ENCODE peak calls at places on chromosomes 16 and 17, in six cellular contexts. One of them, this sample, is unnamed.

GRCh38 chr17:62870581-62870964 is 62.5 kb upstream of the MARCHF10 start:
- DNase-seq in GOT3: no peak
- DNase-seq in hepatocyte: no peak
- DNase-seq in hypothalamus: no peak
- DNase-seq in posterior vena cava: no peak
- DNase-seq in activated gamma-delta T cell treated with anti-CD3 and anti-CD28 coated beads, Interleukin-2, amount 50 U/mL, for 16 hours: no peak
- DNase-seq in this sample: no peak

GRCh38 chr17:15351925-15352324 is 10.5 kb upstream of the TEKT3 start:
- DNase-seq in activated gamma-delta T cell treated with anti-CD3 and anti-CD28 coated beads, Interleukin-2, amount 50 U/mL, for 16 hours: no peak
- DNase-seq in hypothalamus: no peak
- DNase-seq in hepatocyte: peak
- DNase-seq in GOT3: no peak
- DNase-seq in posterior vena cava: no peak
- DNase-seq in this sample: peak

GRCh38 chr16:9112166-9112843 is 20.9 kb downstream of the HAPSTR1 start:
- DNase-seq in hypothalamus: no peak
- DNase-seq in posterior vena cava: no peak
- DNase-seq in activated gamma-delta T cell treated with anti-CD3 and anti-CD28 coated beads, Interleukin-2, amount 50 U/mL, for 16 hours: no peak
- DNase-seq in GOT3: no peak
- DNase-seq in hepatocyte: no peak
- DNase-seq in this sample: peak

GRCh38 chr17:34980353-34980680 is at the start of gene LIG3:
- DNase-seq in hypothalamus: peak
- DNase-seq in GOT3: peak
- DNase-seq in hepatocyte: peak
- DNase-seq in activated gamma-delta T cell treated with anti-CD3 and anti-CD28 coated beads, Interleukin-2, amount 50 U/mL, for 16 hours: peak
- DNase-seq in posterior vena cava: peak
- DNase-seq in this sample: peak

GRCh38 chr16:51286272-51286671 is 135.2 kb upstream of the SALL1 start:
- DNase-seq in posterior vena cava: no peak
- DNase-seq in GOT3: no peak
- DNase-seq in activated gamma-delta T cell treated with anti-CD3 and anti-CD28 coated beads, Interleukin-2, amount 50 U/mL, for 16 hours: no peak
- DNase-seq in hepatocyte: no peak
- DNase-seq in hypothalamus: no peak
- DNase-seq in this sample: no peak

GRCh38 chr17:3558603-3559269 is 1.1 kb upstream of the TRPV3 start:
- DNase-seq in posterior vena cava: peak
- DNase-seq in hepatocyte: no peak
- DNase-seq in hypothalamus: no peak
- DNase-seq in GOT3: no peak
- DNase-seq in activated gamma-delta T cell treated with anti-CD3 and anti-CD28 coated beads, Interleukin-2, amount 50 U/mL, for 16 hours: no peak
- DNase-seq in this sample: peak

GRCh38 chr16:88303890-88304819 is 78.6 kb upstream of the ZNF469 start:
- DNase-seq in posterior vena cava: peak
- DNase-seq in activated gamma-delta T cell treated with anti-CD3 and anti-CD28 coated beads, Interleukin-2, amount 50 U/mL, for 16 hours: no peak
- DNase-seq in GOT3: peak
- DNase-seq in hypothalamus: no peak
- DNase-seq in hepatocyte: peak
- DNase-seq in this sample: no peak

GRCh38 chr17:38509008-38509771 is 80.9 kb downstream of the ARHGAP23 start:
- DNase-seq in hypothalamus: peak
- DNase-seq in GOT3: no peak
- DNase-seq in hepatocyte: peak
- DNase-seq in activated gamma-delta T cell treated with anti-CD3 and anti-CD28 coated beads, Interleukin-2, amount 50 U/mL, for 16 hours: peak
- DNase-seq in posterior vena cava: peak
- DNase-seq in this sample: peak

GRCh38 chr17:42329025-42329976 is 41.0 kb downstream of the STAT5A start:
- DNase-seq in activated gamma-delta T cell treated with anti-CD3 and anti-CD28 coated beads, Interleukin-2, amount 50 U/mL, for 16 hours: no peak
- DNase-seq in hepatocyte: no peak
- DNase-seq in posterior vena cava: no peak
- DNase-seq in hypothalamus: no peak
- DNase-seq in GOT3: no peak
- DNase-seq in this sample: peak

GRCh38 chr16:76943936-76944335 is 247.1 kb upstream of the MON1B start:
- DNase-seq in activated gamma-delta T cell treated with anti-CD3 and anti-CD28 coated beads, Interleukin-2, amount 50 U/mL, for 16 hours: no peak
- DNase-seq in GOT3: no peak
- DNase-seq in posterior vena cava: no peak
- DNase-seq in hypothalamus: no peak
- DNase-seq in hepatocyte: no peak
- DNase-seq in this sample: no peak

GRCh38 chr16:83935858-83936255 is 17.2 kb upstream of the OSGIN1 start:
- DNase-seq in posterior vena cava: no peak
- DNase-seq in hepatocyte: no peak
- DNase-seq in hypothalamus: no peak
- DNase-seq in activated gamma-delta T cell treated with anti-CD3 and anti-CD28 coated beads, Interleukin-2, amount 50 U/mL, for 16 hours: no peak
- DNase-seq in GOT3: no peak
- DNase-seq in this sample: no peak

GRCh38 chr17:75345514-75346167 is 56.4 kb upstream of the SLC25A19 start:
- DNase-seq in GOT3: no peak
- DNase-seq in hypothalamus: no peak
- DNase-seq in hepatocyte: no peak
- DNase-seq in posterior vena cava: no peak
- DNase-seq in activated gamma-delta T cell treated with anti-CD3 and anti-CD28 coated beads, Interleukin-2, amount 50 U/mL, for 16 hours: peak
- DNase-seq in this sample: no peak

GRCh38 chr17:75394332-75394918 is 11.1 kb downstream of the GRB2 start:
- DNase-seq in hypothalamus: no peak
- DNase-seq in activated gamma-delta T cell treated with anti-CD3 and anti-CD28 coated beads, Interleukin-2, amount 50 U/mL, for 16 hours: no peak
- DNase-seq in hepatocyte: peak
- DNase-seq in posterior vena cava: no peak
- DNase-seq in GOT3: no peak
- DNase-seq in this sample: peak

GRCh38 chr16:49115956-49116355 is 165.7 kb downstream of the CBLN1 start:
- DNase-seq in GOT3: no peak
- DNase-seq in activated gamma-delta T cell treated with anti-CD3 and anti-CD28 coated beads, Interleukin-2, amount 50 U/mL, for 16 hours: no peak
- DNase-seq in hypothalamus: no peak
- DNase-seq in posterior vena cava: no peak
- DNase-seq in hepatocyte: no peak
- DNase-seq in this sample: no peak

GRCh38 chr17:21275579-21276339 is 8.8 kb upstream of the MAP2K3 start:
- DNase-seq in GOT3: peak
- DNase-seq in hypothalamus: peak
- DNase-seq in posterior vena cava: peak
- DNase-seq in activated gamma-delta T cell treated with anti-CD3 and anti-CD28 coated beads, Interleukin-2, amount 50 U/mL, for 16 hours: peak
- DNase-seq in hepatocyte: peak
- DNase-seq in this sample: peak

GRCh38 chr17:78736526-78737079 is 45.5 kb downstream of the CYTH1 start:
- DNase-seq in hypothalamus: no peak
- DNase-seq in activated gamma-delta T cell treated with anti-CD3 and anti-CD28 coated beads, Interleukin-2, amount 50 U/mL, for 16 hours: peak
- DNase-seq in hepatocyte: peak
- DNase-seq in GOT3: no peak
- DNase-seq in posterior vena cava: peak
- DNase-seq in this sample: peak

GRCh38 chr17:16328997-16329396 is 24.3 kb downstream of the CENPV start:
- DNase-seq in GOT3: no peak
- DNase-seq in hepatocyte: no peak
- DNase-seq in posterior vena cava: peak
- DNase-seq in hypothalamus: no peak
- DNase-seq in activated gamma-delta T cell treated with anti-CD3 and anti-CD28 coated beads, Interleukin-2, amount 50 U/mL, for 16 hours: no peak
- DNase-seq in this sample: peak

GRCh38 chr16:86662195-86662594 is 83.8 kb downstream of the FOXL1 start:
- DNase-seq in hypothalamus: no peak
- DNase-seq in GOT3: no peak
- DNase-seq in activated gamma-delta T cell treated with anti-CD3 and anti-CD28 coated beads, Interleukin-2, amount 50 U/mL, for 16 hours: no peak
- DNase-seq in hepatocyte: no peak
- DNase-seq in posterior vena cava: peak
- DNase-seq in this sample: no peak

GRCh38 chr17:65664296-65664695 is 102.8 kb upstream of the AXIN2 start:
- DNase-seq in GOT3: no peak
- DNase-seq in posterior vena cava: no peak
- DNase-seq in hepatocyte: no peak
- DNase-seq in hypothalamus: no peak
- DNase-seq in activated gamma-delta T cell treated with anti-CD3 and anti-CD28 coated beads, Interleukin-2, amount 50 U/mL, for 16 hours: no peak
- DNase-seq in this sample: no peak

GRCh38 chr16:29697391-29697790 is 18.4 kb downstream of the QPRT start:
- DNase-seq in activated gamma-delta T cell treated with anti-CD3 and anti-CD28 coated beads, Interleukin-2, amount 50 U/mL, for 16 hours: no peak
- DNase-seq in hepatocyte: no peak
- DNase-seq in GOT3: no peak
- DNase-seq in hypothalamus: no peak
- DNase-seq in posterior vena cava: peak
- DNase-seq in this sample: no peak

GRCh38 chr17:10737168-10737622 is 7.4 kb upstream of the TMEM220 start:
- DNase-seq in posterior vena cava: peak
- DNase-seq in hepatocyte: peak
- DNase-seq in GOT3: no peak
- DNase-seq in activated gamma-delta T cell treated with anti-CD3 and anti-CD28 coated beads, Interleukin-2, amount 50 U/mL, for 16 hours: no peak
- DNase-seq in hypothalamus: no peak
- DNase-seq in this sample: peak

GRCh38 chr16:68395167-68395786 is 53.0 kb downstream of the SMPD3 start:
- DNase-seq in posterior vena cava: no peak
- DNase-seq in activated gamma-delta T cell treated with anti-CD3 and anti-CD28 coated beads, Interleukin-2, amount 50 U/mL, for 16 hours: no peak
- DNase-seq in hypothalamus: no peak
- DNase-seq in hepatocyte: no peak
- DNase-seq in GOT3: no peak
- DNase-seq in this sample: no peak

GRCh38 chr16:53212899-53213235 is 158.1 kb downstream of the CHD9 start:
- DNase-seq in posterior vena cava: no peak
- DNase-seq in hepatocyte: no peak
- DNase-seq in activated gamma-delta T cell treated with anti-CD3 and anti-CD28 coated beads, Interleukin-2, amount 50 U/mL, for 16 hours: no peak
- DNase-seq in GOT3: no peak
- DNase-seq in hypothalamus: no peak
- DNase-seq in this sample: no peak

GRCh38 chr16:3348547-3349167 is 7.0 kb upstream of the OR2C1 start:
- DNase-seq in hypothalamus: no peak
- DNase-seq in GOT3: no peak
- DNase-seq in activated gamma-delta T cell treated with anti-CD3 and anti-CD28 coated beads, Interleukin-2, amount 50 U/mL, for 16 hours: no peak
- DNase-seq in hepatocyte: no peak
- DNase-seq in posterior vena cava: no peak
- DNase-seq in this sample: no peak

This sample was measured in small intestine.